ENCODE peak calls at places on chromosomes 12 and 14, in six cellular contexts. Y, P, I, K, E and N are unnamed samples.

GRCh38 chr14:69986336-69986735 is 107.1 kb downstream of the SMOC1 start:
- DNase-seq in Y (no peak), P (no peak), I (no peak), K (no peak), E (no peak), N (no peak)

GRCh38 chr12:122001379-122002209 is 20.1 kb upstream of the BCL7A start:
- DNase-seq in Y (no peak), P (peak; percentile 86), I (no peak), K (no peak), E (no peak), N (no peak)

GRCh38 chr12:54125950-54126695 is 62.7 kb downstream of the SMUG1 start:
- DNase-seq in Y (no peak), P (no peak), I (no peak), K (peak; percentile 48), E (peak; percentile 6), N (no peak)

GRCh38 chr14:33282181-33282580 is 343.5 kb downstream of the NPAS3 start:
- DNase-seq in Y (no peak), P (no peak), I (no peak), K (no peak), E (no peak), N (no peak)

GRCh38 chr12:123937707-123938600 is 34.7 kb downstream of the CCDC92 start:
- DNase-seq in Y (no peak), P (no peak), I (no peak), K (no peak), E (peak; percentile 62), N (no peak)

GRCh38 chr12:120397827-120398563 is 29.0 kb upstream of the MSI1 start:
- DNase-seq in Y (no peak), P (no peak), I (no peak), K (peak; percentile 7), E (no peak), N (peak; percentile 32)

GRCh38 chr12:76038176-76038575 is 6.6 kb upstream of the PHLDA1 start:
- DNase-seq in Y (no peak), P (no peak), I (no peak), K (no peak), E (no peak), N (no peak)

GRCh38 chr14:58774531-58774930 is 136.8 kb downstream of the DACT1 start:
- DNase-seq in Y (no peak), P (no peak), I (no peak), K (no peak), E (no peak), N (no peak)

GRCh38 chr12:2819810-2820209 is 7.3 kb downstream of the ITFG2 start:
- DNase-seq in Y (no peak), P (no peak), I (no peak), K (no peak), E (no peak), N (no peak)

GRCh38 chr12:125148316-125148715 is 83.1 kb downstream of the AACS start:
- DNase-seq in Y (no peak), P (no peak), I (no peak), K (no peak), E (no peak), N (no peak)

GRCh38 chr14:73785336-73785833 is 66.2 kb upstream of the PTGR2 start:
- DNase-seq in Y (no peak), P (no peak), I (no peak), K (no peak), E (no peak), N (no peak)

GRCh38 chr12:112974904-112975303 is 3.4 kb upstream of the OAS2 start:
- DNase-seq in Y (no peak), P (no peak), I (no peak), K (no peak), E (no peak), N (no peak)

GRCh38 chr14:56703947-56704346 is 106.3 kb downstream of the OTX2 start:
- DNase-seq in Y (no peak), P (no peak), I (no peak), K (no peak), E (no peak), N (no peak)

GRCh38 chr14:56807586-56808168 is 2.6 kb downstream of the OTX2 start:
- DNase-seq in Y (no peak), P (no peak), I (no peak), K (no peak), E (no peak), N (no peak)

GRCh38 chr14:77148510-77149231 is 7.1 kb upstream of the ZDHHC22 start:
- DNase-seq in Y (no peak), P (no peak), I (no peak), K (peak; percentile 43), E (no peak), N (no peak)

GRCh38 chr12:131829795-131830334 is 1.7 kb downstream of the MMP17 start:
- DNase-seq in Y (no peak), P (peak; percentile 55), I (no peak), K (no peak), E (no peak), N (no peak)

GRCh38 chr12:95205685-95206084 is 11.6 kb downstream of the FGD6 start:
- DNase-seq in Y (no peak), P (peak; percentile 62), I (no peak), K (no peak), E (no peak), N (no peak)

GRCh38 chr12:46089414-46090162 is 99.2 kb upstream of the SCAF11 start:
- DNase-seq in Y (no peak), P (no peak), I (no peak), K (no peak), E (no peak), N (no peak)

GRCh38 chr12:131892711-131893604 is 1.5 kb upstream of the ULK1 start:
- DNase-seq in Y (no peak), P (no peak), I (no peak), K (no peak), E (no peak), N (no peak)

GRCh38 chr12:109762071-109762672 is 48.5 kb downstream of the FAM222A start:
- DNase-seq in Y (no peak), P (no peak), I (no peak), K (no peak), E (no peak), N (no peak)

GRCh38 chr14:26808407-26808806 is 210.6 kb upstream of the NOVA1 start:
- DNase-seq in Y (no peak), P (no peak), I (no peak), K (no peak), E (no peak), N (no peak)

GRCh38 chr12:96907681-96908163 is 665 bp downstream of the NEDD1 start:
- DNase-seq in Y (no peak), P (no peak), I (no peak), K (peak; percentile 6), E (peak; percentile 10), N (no peak)

GRCh38 chr12:48037267-48037915 is 33.1 kb upstream of the COL2A1 start:
- DNase-seq in Y (no peak), P (no peak), I (peak; percentile 87), K (no peak), E (no peak), N (no peak)

GRCh38 chr12:119804011-119804641 is 73.0 kb downstream of the CIT start:
- DNase-seq in Y (no peak), P (peak; percentile 66), I (peak; percentile 68), K (no peak), E (no peak), N (peak; percentile 36)